ENCODE peak calls at places on chromosome 4, in seven cellular contexts. Q is progenitor cell of endocrine pancreas, S is GM12865, B is glutamatergic neuron, Z is K562, F is HFF-Myc, I is nephron progenitor cell. P is an unnamed sample.

GRCh38 chr4:141899103-141899502 is 262.7 kb downstream of the IL15 start:
- DNase-seq in Q (no peak), S (no peak), B (no peak), Z (no peak), F (no peak), I (no peak), P (no peak)

GRCh38 chr4:39415678-39416283 is 9.1 kb downstream of the KLB start:
- DNase-seq in Q (no peak), S (no peak), B (no peak), Z (no peak), F (no peak), I (no peak), P (no peak)

GRCh38 chr4:152045781-152046571 is 285.2 kb upstream of the GATB start:
- DNase-seq in Q (peak; percentile 78), S (no peak), B (peak; percentile 75), Z (peak; percentile 50), F (no peak), I (peak; percentile 81), P (peak; percentile 73)

GRCh38 chr4:157521916-157522315 is 301.4 kb downstream of the GRIA2 start:
- DNase-seq in Q (no peak), S (no peak), B (no peak), Z (no peak), F (no peak), I (no peak), P (no peak)

GRCh38 chr4:77358315-77358928 is 201.4 kb downstream of the CCNG2 start:
- DNase-seq in Q (peak; percentile 11), S (peak; percentile 50), B (no peak), Z (peak; percentile 47), F (peak; percentile 14), I (peak; percentile 22), P (peak; percentile 42)

GRCh38 chr4:16116493-16116990 is 32.7 kb upstream of the PROM1 start:
- DNase-seq in Q (no peak), S (no peak), B (no peak), Z (no peak), F (no peak), I (no peak), P (no peak)

GRCh38 chr4:84814100-84814750 is 152.3 kb downstream of the WDFY3 start:
- DNase-seq in Q (no peak), S (peak; percentile 10), B (peak; percentile 43), Z (peak; percentile 26), F (peak; percentile 46), I (no peak), P (no peak)

GRCh38 chr4:72896515-72896914 is 173.0 kb downstream of the COX18 start:
- DNase-seq in Q (no peak), S (no peak), B (no peak), Z (no peak), F (peak; percentile 14), I (no peak), P (no peak)

GRCh38 chr4:14415146-14415545 is 587.1 kb upstream of the CPEB2 start:
- DNase-seq in Q (peak; percentile 27), S (no peak), B (no peak), Z (no peak), F (no peak), I (peak; percentile 39), P (no peak)

GRCh38 chr4:132180020-132180427 is 969.1 kb upstream of the PCDH10 start:
- DNase-seq in Q (no peak), S (no peak), B (no peak), Z (no peak), F (no peak), I (no peak), P (no peak)

GRCh38 chr4:184689681-184690080 is 40.1 kb downstream of the PRIMPOL start:
- DNase-seq in Q (no peak), S (no peak), B (no peak), Z (no peak), F (no peak), I (no peak), P (no peak)

GRCh38 chr4:140252144-140252741 is 98.3 kb upstream of the MAML3 start:
- DNase-seq in Q (no peak), S (no peak), B (peak; percentile 46), Z (no peak), F (no peak), I (peak; percentile 67), P (peak; percentile 25)

GRCh38 chr4:173459857-173460256 is 60.9 kb upstream of the SCRG1 start:
- DNase-seq in Q (no peak), S (no peak), B (no peak), Z (no peak), F (no peak), I (no peak), P (no peak)

GRCh38 chr4:179989975-179990374 is 2253.2 kb upstream of the TENM3 start:
- DNase-seq in Q (no peak), S (peak; percentile 84), B (no peak), Z (no peak), F (no peak), I (no peak), P (peak; percentile 34)

GRCh38 chr4:133812236-133812635 is 389.4 kb downstream of the PABPC4L start:
- DNase-seq in Q (no peak), S (no peak), B (peak; percentile 9), Z (no peak), F (no peak), I (no peak), P (no peak)

GRCh38 chr4:121096629-121097028 is 24.3 kb upstream of the NDNF start:
- DNase-seq in Q (no peak), S (no peak), B (no peak), Z (peak; percentile 6), F (no peak), I (no peak), P (peak; percentile 18)

GRCh38 chr4:4384837-4385236 is 2.1 kb upstream of the NSG1 start:
- DNase-seq in Q (no peak), S (peak; percentile 8), B (peak; percentile 78), Z (peak; percentile 43), F (no peak), I (peak; percentile 35), P (no peak)

GRCh38 chr4:673349-674091 is 556 bp downstream of the ATP5ME start:
- DNase-seq in Q (no peak), S (no peak), B (peak; percentile 39), Z (peak; percentile 64), F (no peak), I (peak; percentile 67), P (no peak)

GRCh38 chr4:100061835-100062234 is 111.8 kb upstream of the H2AZ1 start:
- DNase-seq in Q (no peak), S (no peak), B (no peak), Z (no peak), F (no peak), I (no peak), P (no peak)

GRCh38 chr4:41281038-41281634 is 24.4 kb downstream of the UCHL1 start:
- DNase-seq in Q (peak; percentile 48), S (peak; percentile 77), B (no peak), Z (peak; percentile 72), F (peak; percentile 78), I (peak; percentile 57), P (peak; percentile 78)

GRCh38 chr4:138948918-138949317 is 66.7 kb upstream of the NOCT start:
- DNase-seq in Q (no peak), S (no peak), B (no peak), Z (no peak), F (no peak), I (no peak), P (no peak)

GRCh38 chr4:106062452-106062875 is 167.2 kb downstream of the NPNT start:
- DNase-seq in Q (no peak), S (no peak), B (no peak), Z (peak; percentile 9), F (peak; percentile 53), I (no peak), P (no peak)

GRCh38 chr4:106063009-106063408 is 167.7 kb downstream of the NPNT start:
- DNase-seq in Q (no peak), S (no peak), B (no peak), Z (no peak), F (no peak), I (no peak), P (no peak)

DNA sequence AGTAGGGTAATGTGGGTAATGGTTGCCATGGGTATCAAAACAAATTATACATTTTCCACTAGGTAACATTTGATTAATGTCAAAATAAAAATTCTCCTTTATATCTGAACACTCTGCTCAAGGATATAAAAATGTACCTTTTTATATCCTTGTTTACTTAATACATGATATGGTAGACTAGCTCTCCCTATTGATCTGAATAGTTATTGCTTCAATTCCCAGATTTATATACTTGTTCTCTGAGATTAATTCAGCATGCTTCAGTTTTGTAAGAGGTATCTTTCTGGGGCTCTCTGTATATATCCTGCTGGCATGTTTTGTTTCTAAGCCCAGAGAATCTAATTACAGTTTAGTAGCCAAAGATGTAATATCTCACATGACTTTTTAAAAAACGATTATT is 169.7 kb downstream of the NPNT start:
- DNase-seq in Q (no peak), S (no peak), B (no peak), Z (no peak), F (no peak), I (no peak), P (no peak)
- TF ChIP-seq CTCF in Q (no peak), S (no peak), B (no peak), Z (no peak), F (no peak), I (no peak), P (no peak)

GRCh38 chr4:7928711-7929505 is 10.8 kb downstream of the AFAP1 start:
- DNase-seq in Q (no peak), S (no peak), B (no peak), Z (no peak), F (no peak), I (no peak), P (no peak)
- TF ChIP-seq CTCF in Q (peak; percentile 10), S (no peak), B (no peak), Z (no peak), F (peak; percentile 22), I (no peak), P (peak; percentile 12)

GRCh38 chr4:177380730-177381287 is 61.4 kb downstream of the AGA start:
- DNase-seq in Q (no peak), S (peak; percentile 29), B (no peak), Z (peak; percentile 28), F (no peak), I (no peak), P (no peak)
- TF ChIP-seq CTCF in Q (peak; percentile 31), S (peak; percentile 24), B (no peak), Z (peak; percentile 55), F (peak; percentile 24), I (no peak), P (no peak)

DNA sequence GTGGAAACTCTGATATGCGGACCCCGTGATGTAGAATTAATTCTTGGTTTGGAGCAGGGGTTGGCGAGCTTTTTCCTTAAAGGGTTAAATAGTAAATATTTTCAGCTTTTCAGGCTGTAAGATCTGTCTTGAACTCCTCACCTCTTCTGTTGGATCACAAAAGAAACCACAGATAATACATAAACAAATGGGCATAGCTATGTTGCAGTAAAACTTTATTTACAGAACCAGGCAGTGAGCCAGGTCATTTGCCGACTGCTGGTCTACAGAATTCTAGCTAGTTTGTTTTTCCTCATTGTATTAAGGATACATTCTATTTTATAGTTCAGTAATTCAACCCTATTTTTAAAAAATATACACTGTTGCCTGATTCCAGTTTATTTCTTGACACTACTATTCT is 116.6 kb downstream of the PAPSS1 start:
- DNase-seq in Q (no peak), S (no peak), B (no peak), Z (no peak), F (peak; percentile 40), I (no peak), P (no peak)
- TF ChIP-seq CTCF in Q (no peak), S (no peak), B (no peak), Z (no peak), F (no peak), I (no peak), P (no peak)

GRCh38 chr4:89519771-89520170 is 212.2 kb upstream of the GPRIN3 start:
- DNase-seq in Q (no peak), S (no peak), B (no peak), Z (no peak), F (no peak), I (no peak), P (no peak)
- TF ChIP-seq CTCF in Q (no peak), S (no peak), B (no peak), Z (no peak), F (no peak), I (no peak), P (no peak)

GRCh38 chr4:70315928-70316327 is 18.9 kb upstream of the CABS1 start:
- DNase-seq in Q (no peak), S (peak; percentile 18), B (no peak), Z (no peak), F (no peak), I (no peak), P (no peak)
- TF ChIP-seq CTCF in Q (no peak), S (peak; percentile 40), B (no peak), Z (no peak), F (no peak), I (no peak), P (no peak)

P was measured in GM13976.